ENCODE peak calls at places on chromosomes 12 and 14, in six cellular contexts. X is mammary epithelial cell; W is cardiac muscle cell; Y is RPMI8226; P is anterior cingulate cortex; A is activated CD4-positive, alpha-beta T cell treated with anti-CD3 and anti-CD28 coated beads for 4 hours. C is an unnamed sample.

GRCh38 chr12:15472036-15472435 is 149.7 kb downstream of the PTPRO start:
- DNase-seq in X (peak), W (no peak), Y (no peak), P (no peak), A (no peak), C (no peak)

GRCh38 chr14:59229653-59230406 is 41.4 kb downstream of the DAAM1 start:
- DNase-seq in X (no peak), W (no peak), Y (no peak), P (no peak), A (no peak), C (no peak)

GRCh38 chr12:75850751-75851462 is 180.7 kb downstream of the PHLDA1 start:
- DNase-seq in X (peak), W (peak), Y (no peak), P (no peak), A (no peak), C (no peak)

GRCh38 chr12:12467222-12467621 is 95.4 kb downstream of the DUSP16 start:
- DNase-seq in X (no peak), W (no peak), Y (no peak), P (no peak), A (peak), C (peak)

GRCh38 chr12:121139301-121139700 is 6.6 kb downstream of the P2RX7 start:
- DNase-seq in X (no peak), W (no peak), Y (no peak), P (peak), A (no peak), C (no peak)

GRCh38 chr12:112303004-112303403 is 79.2 kb downstream of the HECTD4 start:
- DNase-seq in X (peak), W (peak), Y (no peak), P (no peak), A (peak), C (no peak)

GRCh38 chr12:39427360-39427808 is 15.5 kb downstream of the KIF21A start:
- DNase-seq in X (no peak), W (no peak), Y (no peak), P (no peak), A (no peak), C (no peak)

GRCh38 chr14:31994391-31995033 is 82.6 kb upstream of the ARHGAP5 start:
- DNase-seq in X (no peak), W (no peak), Y (no peak), P (no peak), A (no peak), C (no peak)

GRCh38 chr12:6996040-6996441 is 22.2 kb downstream of the LPCAT3 start:
- DNase-seq in X (no peak), W (peak), Y (no peak), P (no peak), A (no peak), C (no peak)

GRCh38 chr14:45786266-45786665 is 533.3 kb upstream of the MIS18BP1 start:
- DNase-seq in X (peak), W (no peak), Y (no peak), P (no peak), A (no peak), C (no peak)

GRCh38 chr12:116924558-116925453 is 14.1 kb downstream of the FBXW8 start:
- DNase-seq in X (peak), W (peak), Y (peak), P (no peak), A (peak), C (peak)

GRCh38 chr12:84994436-84994835 is 41.6 kb downstream of the TSPAN19 start:
- DNase-seq in X (no peak), W (no peak), Y (no peak), P (no peak), A (no peak), C (no peak)

GRCh38 chr14:105149146-105149781 is 19.3 kb downstream of the JAG2 start:
- DNase-seq in X (no peak), W (no peak), Y (no peak), P (no peak), A (no peak), C (no peak)

GRCh38 chr14:92945959-92946846 is 23.3 kb downstream of the CHGA start:
- DNase-seq in X (peak), W (peak), Y (no peak), P (no peak), A (no peak), C (no peak)

C was measured in DND-41.